ENCODE peak calls at places on chromosomes 6 and 20, in five cellular contexts. G is stimulated activated CD4-positive, alpha-beta T cell treated with anti-CD3 and anti-CD28 coated beads, Interleukin-1b, Interleukin-23, amount 100 ng/mL, for 1 hour; J is uterus; W is HS-5; A is naive thymus-derived CD8-positive, alpha-beta T cell. Z is an unnamed sample.

GRCh38 chr6:71181565-71181964 is 107.0 kb upstream of the OGFRL1 start:
- DNase-seq in G (no peak), J (no peak), W (peak), A (no peak), Z (no peak)

GRCh38 chr6:17505767-17506280 is 94.3 kb upstream of the FAM8A1 start:
- DNase-seq in G (no peak), J (no peak), W (no peak), A (no peak), Z (no peak)

GRCh38 chr20:8246701-8247100 is 114.6 kb downstream of the PLCB1 start:
- DNase-seq in G (no peak), J (no peak), W (no peak), A (no peak), Z (no peak)

GRCh38 chr6:157614026-157614484 is 209.0 kb upstream of the SNX9 start:
- DNase-seq in G (no peak), J (no peak), W (no peak), A (no peak), Z (no peak)

GRCh38 chr20:24696396-24696795 is 227.0 kb downstream of the SYNDIG1 start:
- DNase-seq in G (no peak), J (no peak), W (no peak), A (no peak), Z (no peak)

GRCh38 chr6:115773741-115774140 is 286.9 kb downstream of the FRK start:
- DNase-seq in G (no peak), J (no peak), W (no peak), A (no peak), Z (no peak)

GRCh38 chr20:13648291-13648690 is 9.6 kb upstream of the TASP1 start:
- DNase-seq in G (no peak), J (no peak), W (no peak), A (no peak), Z (no peak)

GRCh38 chr6:112357801-112358200 is 10.7 kb downstream of the RFPL4B start:
- DNase-seq in G (no peak), J (no peak), W (peak), A (no peak), Z (no peak)

GRCh38 chr6:52994031-52994788 is 874 bp downstream of the GSTA4 start:
- DNase-seq in G (no peak), J (peak), W (peak), A (no peak), Z (no peak)

GRCh38 chr20:44613575-44613974 is 31.2 kb downstream of the PKIG start:
- DNase-seq in G (no peak), J (no peak), W (no peak), A (no peak), Z (no peak)

GRCh38 chr6:37155394-37156312 is 14.3 kb upstream of the PIM1 start:
- DNase-seq in G (no peak), J (no peak), W (no peak), A (no peak), Z (peak)

GRCh38 chr6:16846399-16846778 is 85.1 kb upstream of the ATXN1 start:
- DNase-seq in G (no peak), J (no peak), W (no peak), A (no peak), Z (no peak)

GRCh38 chr20:13265941-13266340 is 44.9 kb downstream of the ISM1 start:
- DNase-seq in G (no peak), J (no peak), W (no peak), A (no peak), Z (no peak)

GRCh38 chr20:50083034-50083433 is 29.9 kb downstream of the UBE2V1 start:
- DNase-seq in G (no peak), J (no peak), W (no peak), A (no peak), Z (no peak)

GRCh38 chr20:58913079-58913478 is 60.6 kb downstream of the GNAS start:
- DNase-seq in G (no peak), J (no peak), W (no peak), A (no peak), Z (no peak)

GRCh38 chr6:168035098-168035660 is 37.7 kb downstream of the KIF25 start:
- DNase-seq in G (no peak), J (peak), W (no peak), A (no peak), Z (no peak)

GRCh38 chr20:43032459-43032858 is 157.2 kb downstream of the PTPRT start:
- DNase-seq in G (no peak), J (no peak), W (no peak), A (no peak), Z (no peak)

GRCh38 chr6:52543729-52544324 is 33.0 kb downstream of the TRAM2 start:
- DNase-seq in G (no peak), J (no peak), W (no peak), A (no peak), Z (no peak)

GRCh38 chr20:53865905-53866786 is 204.2 kb downstream of the BCAS1 start:
- DNase-seq in G (no peak), J (peak), W (peak), A (no peak), Z (no peak)

GRCh38 chr6:24646771-24647170 is 780 bp upstream of the KIAA0319 start:
- DNase-seq in G (no peak), J (no peak), W (peak), A (no peak), Z (no peak)

GRCh38 chr6:152420696-152421095 is 216.5 kb downstream of the SYNE1 start:
- DNase-seq in G (no peak), J (no peak), W (no peak), A (no peak), Z (no peak)

GRCh38 chr6:79546186-79546585 is 9.0 kb upstream of the LCA5 start:
- DNase-seq in G (no peak), J (peak), W (no peak), A (no peak), Z (no peak)

GRCh38 chr6:25403150-25403549 is 124.0 kb downstream of the CARMIL1 start:
- DNase-seq in G (no peak), J (no peak), W (no peak), A (no peak), Z (no peak)